ENCODE peak calls at places on chromosome 18, in four cellular contexts. P is transverse colon, L is thyroid gland, T is body of pancreas. U is an unnamed sample. For H3K36me3 and H3K27me3, the result is how much of the 10 kb centered on the place peaks cover.

GRCh38 chr18:58870130-58870529 is 5.5 kb downstream of the ZNF532 start:
- DNase-seq in P (no peak), L (peak), T (no peak), U (no peak)

GRCh38 chr18:34028341-34028740 is 196.4 kb downstream of the NOL4 start:
- DNase-seq in P (peak), L (no peak), T (no peak), U (no peak)

GRCh38 chr18:51194604-51195003 is 2.9 kb downstream of the MEX3C start:
- DNase-seq in P (no peak), L (no peak), T (no peak), U (no peak)

GRCh38 chr18:14963246-14963645 is 215.3 kb downstream of the ANKRD30B start:
- DNase-seq in P (no peak), L (no peak), T (no peak), U (no peak)

GRCh38 chr18:33183136-33183535 is 257.4 kb downstream of the CCDC178 start:
- DNase-seq in P (no peak), L (no peak), T (no peak), U (no peak)

GRCh38 chr18:62205824-62206223 is 18.8 kb downstream of the RELCH start:
- DNase-seq in P (no peak), L (no peak), T (no peak), U (no peak)

GRCh38 chr18:80213173-80213572 is 34.1 kb downstream of the PARD6G start:
- DNase-seq in P (no peak), L (no peak), T (no peak), U (no peak)

GRCh38 chr18:50928551-50928950 is 39.3 kb upstream of the ELAC1 start:
- DNase-seq in P (no peak), L (no peak), T (no peak), U (no peak)

GRCh38 chr18:79681484-79682387 is 2.1 kb downstream of the CTDP1 start:
- DNase-seq in P (peak), L (no peak), T (peak), U (no peak)

GRCh38 chr18:12376034-12376717 is 851 bp downstream of the AFG3L2 start:
- DNase-seq in P (peak), L (peak), T (peak), U (no peak)

GRCh38 chr18:10971717-10972116 is 177.7 kb downstream of the PIEZO2 start:
- DNase-seq in P (no peak), L (no peak), T (no peak), U (no peak)

GRCh38 chr18:46073474-46074331 is 1.6 kb upstream of the PSTPIP2 start:
- DNase-seq in P (peak), L (peak), T (peak), U (no peak)

GRCh38 chr18:79630266-79631095 is 49.1 kb upstream of the CTDP1 start:
- DNase-seq in P (no peak), L (no peak), T (no peak), U (no peak)

GRCh38 chr18:8262221-8262620 is 347.0 kb upstream of the RAB12 start:
- DNase-seq in P (no peak), L (no peak), T (no peak), U (no peak)

GRCh38 chr18:59876310-59876626 is 23.5 kb upstream of the PMAIP1 start:
- DNase-seq in P (no peak), L (no peak), T (no peak), U (no peak)

GRCh38 chr18:57443247-57443646 is 8.1 kb downstream of the ONECUT2 start:
- DNase-seq in P (no peak), L (no peak), T (no peak), U (no peak)

GRCh38 chr18:80253871-80254492 is 6.7 kb upstream of the PARD6G start:
- DNase-seq in P (no peak), L (no peak), T (no peak), U (no peak)

GRCh38 chr18:56570971-56571370 is 67.4 kb downstream of the TXNL1 start:
- DNase-seq in P (no peak), L (no peak), T (no peak), U (no peak)

GRCh38 chr18:29018976-29019375 is 842.0 kb upstream of the CDH2 start:
- DNase-seq in P (no peak), L (no peak), T (no peak), U (no peak)

GRCh38 chr18:63787673-63788072 is 12.5 kb downstream of the SERPINB7 start:
- DNase-seq in P (no peak), L (no peak), T (no peak), U (peak)

GRCh38 chr18:50659091-50660003 is 99.5 kb downstream of the MAPK4 start:
- DNase-seq in P (no peak), L (peak), T (no peak), U (no peak)

GRCh38 chr18:59024829-59025228 is 114.9 kb upstream of the SEC11C start:
- DNase-seq in P (no peak), L (no peak), T (peak), U (peak)

GRCh38 chr18:54238181-54238936 is 13.9 kb upstream of the MBD2 start:
- DNase-seq in P (no peak), L (no peak), T (no peak), U (no peak)

GRCh38 chr18:7349181-7349837 is 118.4 kb downstream of the LRRC30 start:
- DNase-seq in P (no peak), L (no peak), T (no peak), U (no peak)

GRCh38 chr18:60266558-60266957 is 106.0 kb downstream of the MC4R start:
- DNase-seq in P (no peak), L (no peak), T (no peak), U (no peak)

GRCh38 chr18:70181015-70181414 is 24.5 kb downstream of the RTTN start:
- DNase-seq in P (no peak), L (no peak), T (no peak), U (peak)

GRCh38 chr18:36813111-36813752 is 15.6 kb downstream of the TPGS2 start:
- DNase-seq in P (no peak), L (no peak), T (no peak), U (no peak)

GRCh38 chr18:36050479-36050878 is 16.9 kb downstream of the RPRD1A start:
- DNase-seq in P (no peak), L (no peak), T (no peak), U (no peak)

GRCh38 chr18:68764016-68764415 is 33.9 kb upstream of the CCDC102B start:
- DNase-seq in P (no peak), L (no peak), T (no peak), U (no peak)

GRCh38 chr18:6056171-6056932 is 161.0 kb upstream of the TMEM200C start:
- DNase-seq in P (no peak), L (no peak), T (no peak), U (no peak)

GRCh38 chr18:9683418-9684396 is 24.4 kb upstream of the RAB31 start:
- DNase-seq in P (no peak), L (peak), T (peak), U (peak)

GRCh38 chr18:63961430-63961980 is 8.4 kb upstream of the SERPINB8 start:
- DNase-seq in P (no peak), L (no peak), T (no peak), U (no peak)

GRCh38 chr18:63198868-63199742 is 120.5 kb downstream of the BCL2 start:
- DNase-seq in P (no peak), L (no peak), T (no peak), U (no peak)

GRCh38 chr18:35460719-35461118 is 37.0 kb downstream of the INO80C start:
- DNase-seq in P (no peak), L (no peak), T (no peak), U (no peak)

GRCh38 chr18:59139291-59139614 is 431 bp upstream of the SEC11C start:
- DNase-seq in P (peak), L (peak), T (peak), U (peak)

GRCh38 chr18:7897119-7897518 is 330.0 kb downstream of the PTPRM start:
- DNase-seq in P (no peak), L (peak), T (no peak), U (no peak)

GRCh38 chr18:40413160-40413559 is 1541.9 kb upstream of the PIK3C3 start:
- DNase-seq in P (peak), L (peak), T (no peak), U (no peak)

GRCh38 chr18:78903436-78904178 is 76.0 kb upstream of the SALL3 start:
- DNase-seq in P (no peak), L (no peak), T (no peak), U (no peak)

GRCh38 chr18:74378179-74378682 is 62.6 kb downstream of the C18orf63 start:
- DNase-seq in P (peak), L (no peak), T (no peak), U (no peak)

GRCh38 chr18:13502585-13502984 is 223.8 kb downstream of the FAM210A start:
- DNase-seq in P (no peak), L (peak), T (no peak), U (no peak)
- H3K36me3 ChIP-seq in P (under half), L (under half), T (under half), U (under half)

DNA sequence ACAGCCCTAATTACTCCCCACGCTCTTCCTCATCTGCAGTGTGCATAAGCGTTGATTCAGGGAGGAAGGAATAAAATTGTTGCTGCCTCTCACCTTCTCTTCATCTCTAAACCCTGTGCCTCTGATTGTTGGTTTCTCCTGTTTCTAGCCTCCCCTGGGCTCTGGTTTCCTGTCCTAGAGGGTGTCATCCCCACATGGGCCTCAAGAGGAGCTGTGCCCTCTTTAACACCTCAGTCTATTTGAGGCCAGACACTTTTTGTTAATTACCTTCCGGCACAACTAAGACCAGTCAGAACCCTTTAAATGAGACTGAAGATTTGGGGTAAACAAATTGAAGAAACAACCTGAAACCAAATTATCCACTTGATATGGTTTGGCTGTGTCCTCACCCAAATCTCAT is 9.7 kb downstream of the CTAGE1 start:
- DNase-seq in P (no peak), L (no peak), T (no peak), U (no peak)
- TF ChIP-seq CTCF in P (no peak), L (no peak), T (no peak), U (no peak)

DNA sequence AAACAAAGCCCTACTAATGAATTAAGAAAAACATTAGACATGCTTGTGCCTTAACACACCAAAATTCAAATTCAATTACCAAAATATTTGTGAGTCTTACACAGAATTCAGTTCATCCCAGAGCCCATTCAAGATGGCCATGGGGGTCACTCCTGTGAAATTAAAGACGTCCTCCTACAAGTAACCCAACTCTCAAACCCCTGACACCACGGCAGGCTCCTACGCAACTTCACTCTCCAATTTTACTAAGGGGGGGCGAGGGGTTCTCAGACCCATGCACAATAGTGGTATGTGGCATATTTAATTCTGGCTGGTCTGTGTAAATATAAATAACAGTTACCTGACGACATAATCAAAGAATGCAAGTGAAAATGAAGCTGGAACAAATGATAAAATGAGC is 5.0 kb downstream of the ZNF516 start:
- DNase-seq in P (no peak), L (no peak), T (no peak), U (no peak)
- H3K27me3 ChIP-seq in P (under half), L (under half), T (under half), U (under half)

DNA sequence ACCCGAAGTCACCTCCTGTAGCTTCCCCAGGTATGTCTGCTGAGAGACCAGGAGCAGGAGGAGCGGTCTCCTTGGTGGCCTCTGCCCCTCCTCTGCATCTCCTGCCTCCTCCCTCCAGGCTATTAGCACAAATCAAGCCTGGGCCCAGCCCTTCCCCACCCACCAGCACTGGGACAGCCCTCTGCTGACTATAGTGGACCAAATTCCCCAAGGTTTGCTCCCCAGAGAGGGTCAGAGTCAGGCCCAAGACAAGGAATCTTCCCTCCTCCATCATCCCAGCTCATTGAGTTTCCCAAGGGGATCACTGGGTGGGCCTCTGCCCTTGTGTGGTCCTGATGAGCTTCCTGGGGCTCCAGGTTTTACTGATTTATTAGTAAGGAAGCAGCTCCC is 62.1 kb downstream of the EMILIN2 start:
- DNase-seq in P (no peak), L (no peak), T (no peak), U (no peak)
- H3K36me3 ChIP-seq in P (under half), L (under half), T (under half), U (under half)

GRCh38 chr18:24669502-24669901 is 209.1 kb downstream of the HRH4 start:
- DNase-seq in P (no peak), L (no peak), T (no peak), U (no peak)
- TF ChIP-seq CTCF in P (no peak), L (no peak), T (no peak), U (no peak)